ENCODE peak calls at places on chromosome 7, in seven cellular contexts. One of them, this sample, is unnamed.

GRCh38 chr7:132437730-132438129 is 138.5 kb downstream of the PLXNA4 start:
- ATAC-seq in right lobe of liver: no peak
- ATAC-seq in HepG2: no peak
- ATAC-seq in left lung: peak
- ATAC-seq in mucosa of descending colon: peak
- ATAC-seq in effector memory CD8-positive, alpha-beta T cell: peak
- ATAC-seq in activated T-helper 17 cell treated with anti-CD3 and anti-CD28 coated beads, Interleukin-2, amount 50 U/mL, for 72 hours: peak
- ATAC-seq in this sample: no peak

GRCh38 chr7:125357681-125358440 is 428.2 kb upstream of the POT1 start:
- ATAC-seq in left lung: no peak
- ATAC-seq in effector memory CD8-positive, alpha-beta T cell: no peak
- ATAC-seq in activated T-helper 17 cell treated with anti-CD3 and anti-CD28 coated beads, Interleukin-2, amount 50 U/mL, for 72 hours: no peak
- ATAC-seq in HepG2: no peak
- ATAC-seq in right lobe of liver: no peak
- ATAC-seq in mucosa of descending colon: no peak
- ATAC-seq in this sample: no peak

GRCh38 chr7:7521259-7521658 is 14.4 kb downstream of the COL28A1 start:
- ATAC-seq in left lung: no peak
- ATAC-seq in activated T-helper 17 cell treated with anti-CD3 and anti-CD28 coated beads, Interleukin-2, amount 50 U/mL, for 72 hours: no peak
- ATAC-seq in effector memory CD8-positive, alpha-beta T cell: no peak
- ATAC-seq in mucosa of descending colon: no peak
- ATAC-seq in HepG2: no peak
- ATAC-seq in right lobe of liver: no peak
- ATAC-seq in this sample: no peak

GRCh38 chr7:129385116-129385515 is 49.1 kb upstream of the STRIP2 start:
- ATAC-seq in activated T-helper 17 cell treated with anti-CD3 and anti-CD28 coated beads, Interleukin-2, amount 50 U/mL, for 72 hours: no peak
- ATAC-seq in HepG2: no peak
- ATAC-seq in effector memory CD8-positive, alpha-beta T cell: no peak
- ATAC-seq in left lung: no peak
- ATAC-seq in right lobe of liver: no peak
- ATAC-seq in mucosa of descending colon: no peak
- ATAC-seq in this sample: no peak

GRCh38 chr7:116553168-116553567 is 28.3 kb downstream of the CAV1 start:
- ATAC-seq in effector memory CD8-positive, alpha-beta T cell: no peak
- ATAC-seq in left lung: no peak
- ATAC-seq in HepG2: no peak
- ATAC-seq in activated T-helper 17 cell treated with anti-CD3 and anti-CD28 coated beads, Interleukin-2, amount 50 U/mL, for 72 hours: no peak
- ATAC-seq in right lobe of liver: no peak
- ATAC-seq in mucosa of descending colon: no peak
- ATAC-seq in this sample: no peak

GRCh38 chr7:48875300-48875916 is 48.9 kb upstream of the CDC14C start:
- ATAC-seq in left lung: peak
- ATAC-seq in HepG2: peak
- ATAC-seq in mucosa of descending colon: peak
- ATAC-seq in effector memory CD8-positive, alpha-beta T cell: no peak
- ATAC-seq in activated T-helper 17 cell treated with anti-CD3 and anti-CD28 coated beads, Interleukin-2, amount 50 U/mL, for 72 hours: no peak
- ATAC-seq in right lobe of liver: peak
- ATAC-seq in this sample: no peak

GRCh38 chr7:128178611-128179010 is 62.5 kb upstream of the LEP start:
- ATAC-seq in HepG2: no peak
- ATAC-seq in right lobe of liver: peak
- ATAC-seq in mucosa of descending colon: no peak
- ATAC-seq in left lung: no peak
- ATAC-seq in activated T-helper 17 cell treated with anti-CD3 and anti-CD28 coated beads, Interleukin-2, amount 50 U/mL, for 72 hours: no peak
- ATAC-seq in effector memory CD8-positive, alpha-beta T cell: no peak
- ATAC-seq in this sample: peak

GRCh38 chr7:95478139-95479037 is 7.4 kb upstream of the ASB4 start:
- ATAC-seq in activated T-helper 17 cell treated with anti-CD3 and anti-CD28 coated beads, Interleukin-2, amount 50 U/mL, for 72 hours: no peak
- ATAC-seq in left lung: peak
- ATAC-seq in mucosa of descending colon: peak
- ATAC-seq in right lobe of liver: peak
- ATAC-seq in effector memory CD8-positive, alpha-beta T cell: no peak
- ATAC-seq in HepG2: peak
- ATAC-seq in this sample: no peak

GRCh38 chr7:132511387-132511786 is 64.9 kb downstream of the PLXNA4 start:
- ATAC-seq in left lung: no peak
- ATAC-seq in right lobe of liver: no peak
- ATAC-seq in effector memory CD8-positive, alpha-beta T cell: no peak
- ATAC-seq in HepG2: no peak
- ATAC-seq in mucosa of descending colon: no peak
- ATAC-seq in activated T-helper 17 cell treated with anti-CD3 and anti-CD28 coated beads, Interleukin-2, amount 50 U/mL, for 72 hours: peak
- ATAC-seq in this sample: no peak

GRCh38 chr7:23470290-23471089 is at the start of gene IGF2BP3:
- ATAC-seq in mucosa of descending colon: peak
- ATAC-seq in effector memory CD8-positive, alpha-beta T cell: no peak
- ATAC-seq in HepG2: peak
- ATAC-seq in left lung: no peak
- ATAC-seq in activated T-helper 17 cell treated with anti-CD3 and anti-CD28 coated beads, Interleukin-2, amount 50 U/mL, for 72 hours: peak
- ATAC-seq in right lobe of liver: no peak
- ATAC-seq in this sample: no peak

GRCh38 chr7:91230100-91230499 is 34.1 kb upstream of the FZD1 start:
- ATAC-seq in HepG2: no peak
- ATAC-seq in effector memory CD8-positive, alpha-beta T cell: no peak
- ATAC-seq in activated T-helper 17 cell treated with anti-CD3 and anti-CD28 coated beads, Interleukin-2, amount 50 U/mL, for 72 hours: no peak
- ATAC-seq in right lobe of liver: no peak
- ATAC-seq in left lung: no peak
- ATAC-seq in mucosa of descending colon: no peak
- ATAC-seq in this sample: no peak

GRCh38 chr7:112192236-112193154 is 13.7 kb downstream of the DOCK4 start:
- ATAC-seq in left lung: peak
- ATAC-seq in activated T-helper 17 cell treated with anti-CD3 and anti-CD28 coated beads, Interleukin-2, amount 50 U/mL, for 72 hours: peak
- ATAC-seq in effector memory CD8-positive, alpha-beta T cell: no peak
- ATAC-seq in HepG2: no peak
- ATAC-seq in right lobe of liver: peak
- ATAC-seq in mucosa of descending colon: peak
- ATAC-seq in this sample: no peak

GRCh38 chr7:131425992-131426391 is 98.3 kb downstream of the MKLN1 start:
- ATAC-seq in mucosa of descending colon: no peak
- ATAC-seq in effector memory CD8-positive, alpha-beta T cell: no peak
- ATAC-seq in HepG2: no peak
- ATAC-seq in right lobe of liver: peak
- ATAC-seq in left lung: no peak
- ATAC-seq in activated T-helper 17 cell treated with anti-CD3 and anti-CD28 coated beads, Interleukin-2, amount 50 U/mL, for 72 hours: no peak
- ATAC-seq in this sample: no peak

GRCh38 chr7:81180573-81180972 is 261.7 kb upstream of the SEMA3C start:
- ATAC-seq in activated T-helper 17 cell treated with anti-CD3 and anti-CD28 coated beads, Interleukin-2, amount 50 U/mL, for 72 hours: no peak
- ATAC-seq in HepG2: no peak
- ATAC-seq in mucosa of descending colon: no peak
- ATAC-seq in effector memory CD8-positive, alpha-beta T cell: no peak
- ATAC-seq in right lobe of liver: no peak
- ATAC-seq in left lung: no peak
- ATAC-seq in this sample: no peak

This sample was measured in stimulated activated memory B cell treated with anti-CD40 and anti-IgM and Interleukin-4, amounts not matched to agents 10 μg/mL and 1 μg/mL and 100 μg/mL, for 72 hours.